ENCODE peak calls at places on chromosomes 4 and X, in eight cellular contexts. One of them, this sample, is unnamed.
A peak's percentile ranks its signal among the peaks of the same experiment; 100 is the strongest.

GRCh38 chr4:184899261-184900134 is 73.7 kb upstream of the ACSL1 start:
- DNase-seq in mesendoderm: no peak
- DNase-seq in heart left ventricle: no peak
- DNase-seq in transverse colon: peak; percentile 39
- DNase-seq in thoracic aorta: no peak
- DNase-seq in gastrocnemius medialis: peak; percentile 60
- DNase-seq in PC-3: peak; percentile 54
- DNase-seq in SJSA1: no peak
- DNase-seq in this sample: peak; percentile 20

GRCh38 chrX:140664939-140665338 is 44.6 kb upstream of the LINC00632 start:
- DNase-seq in mesendoderm: peak; percentile 11
- DNase-seq in heart left ventricle: no peak
- DNase-seq in transverse colon: no peak
- DNase-seq in thoracic aorta: no peak
- DNase-seq in gastrocnemius medialis: no peak
- DNase-seq in PC-3: peak; percentile 35
- DNase-seq in SJSA1: no peak
- DNase-seq in this sample: no peak

GRCh38 chr4:107896158-107896645 is 35.1 kb upstream of the CYP2U1 start:
- DNase-seq in mesendoderm: no peak
- DNase-seq in heart left ventricle: no peak
- DNase-seq in transverse colon: no peak
- DNase-seq in thoracic aorta: no peak
- DNase-seq in gastrocnemius medialis: no peak
- DNase-seq in PC-3: peak; percentile 92
- DNase-seq in SJSA1: peak; percentile 94
- DNase-seq in this sample: peak; percentile 24

GRCh38 chrX:112367065-112367464 is 284.5 kb upstream of the TRPC5 start:
- DNase-seq in mesendoderm: no peak
- DNase-seq in heart left ventricle: no peak
- DNase-seq in transverse colon: no peak
- DNase-seq in thoracic aorta: no peak
- DNase-seq in gastrocnemius medialis: no peak
- DNase-seq in PC-3: no peak
- DNase-seq in SJSA1: no peak
- DNase-seq in this sample: no peak

GRCh38 chr4:2802618-2803531 is 10.0 kb downstream of the SH3BP2 start:
- DNase-seq in mesendoderm: no peak
- DNase-seq in heart left ventricle: no peak
- DNase-seq in transverse colon: peak; percentile 7
- DNase-seq in thoracic aorta: no peak
- DNase-seq in gastrocnemius medialis: peak; percentile 8
- DNase-seq in PC-3: no peak
- DNase-seq in SJSA1: no peak
- DNase-seq in this sample: no peak

GRCh38 chr4:158819942-158820786 is 51.3 kb downstream of the FNIP2 start:
- DNase-seq in mesendoderm: no peak
- DNase-seq in heart left ventricle: no peak
- DNase-seq in transverse colon: no peak
- DNase-seq in thoracic aorta: no peak
- DNase-seq in gastrocnemius medialis: no peak
- DNase-seq in PC-3: peak; percentile 19
- DNase-seq in SJSA1: peak; percentile 47
- DNase-seq in this sample: no peak

GRCh38 chr4:83731609-83732008 is 195.7 kb downstream of the GPAT3 start:
- DNase-seq in mesendoderm: no peak
- DNase-seq in heart left ventricle: no peak
- DNase-seq in transverse colon: no peak
- DNase-seq in thoracic aorta: no peak
- DNase-seq in gastrocnemius medialis: no peak
- DNase-seq in PC-3: peak; percentile 63
- DNase-seq in SJSA1: no peak
- DNase-seq in this sample: peak; percentile 3

GRCh38 chr4:51831133-51831532 is 11.8 kb upstream of the DCUN1D4 start:
- DNase-seq in mesendoderm: peak; percentile 77
- DNase-seq in heart left ventricle: peak; percentile 51
- DNase-seq in transverse colon: peak; percentile 74
- DNase-seq in thoracic aorta: no peak
- DNase-seq in gastrocnemius medialis: peak; percentile 64
- DNase-seq in PC-3: peak; percentile 82
- DNase-seq in SJSA1: peak; percentile 23
- DNase-seq in this sample: peak; percentile 74

GRCh38 chr4:94574616-94575015 is 122.9 kb downstream of the PDLIM5 start:
- DNase-seq in mesendoderm: no peak
- DNase-seq in heart left ventricle: no peak
- DNase-seq in transverse colon: no peak
- DNase-seq in thoracic aorta: no peak
- DNase-seq in gastrocnemius medialis: no peak
- DNase-seq in PC-3: no peak
- DNase-seq in SJSA1: no peak
- DNase-seq in this sample: no peak

GRCh38 chr4:5952286-5953002 is 59.6 kb upstream of the CRMP1 start:
- DNase-seq in mesendoderm: no peak
- DNase-seq in heart left ventricle: no peak
- DNase-seq in transverse colon: no peak
- DNase-seq in thoracic aorta: no peak
- DNase-seq in gastrocnemius medialis: no peak
- DNase-seq in PC-3: no peak
- DNase-seq in SJSA1: no peak
- DNase-seq in this sample: no peak

GRCh38 chrX:136146614-136147319 is 566 bp upstream of the FHL1 start:
- DNase-seq in mesendoderm: no peak
- DNase-seq in heart left ventricle: peak; percentile 35
- DNase-seq in transverse colon: no peak
- DNase-seq in thoracic aorta: no peak
- DNase-seq in gastrocnemius medialis: no peak
- DNase-seq in PC-3: peak; percentile 7
- DNase-seq in SJSA1: peak; percentile 3
- DNase-seq in this sample: no peak

GRCh38 chr4:84492737-84493091 is 6.4 kb downstream of the NKX6-1 start:
- DNase-seq in mesendoderm: no peak
- DNase-seq in heart left ventricle: no peak
- DNase-seq in transverse colon: no peak
- DNase-seq in thoracic aorta: no peak
- DNase-seq in gastrocnemius medialis: no peak
- DNase-seq in PC-3: no peak
- DNase-seq in SJSA1: no peak
- DNase-seq in this sample: no peak

GRCh38 chr4:118814901-118815300 is 21.0 kb downstream of the SEC24D start:
- DNase-seq in mesendoderm: no peak
- DNase-seq in heart left ventricle: no peak
- DNase-seq in transverse colon: no peak
- DNase-seq in thoracic aorta: no peak
- DNase-seq in gastrocnemius medialis: no peak
- DNase-seq in PC-3: no peak
- DNase-seq in SJSA1: no peak
- DNase-seq in this sample: no peak

GRCh38 chrX:21960569-21960968 is 20.1 kb downstream of the SMS start:
- DNase-seq in mesendoderm: no peak
- DNase-seq in heart left ventricle: no peak
- DNase-seq in transverse colon: no peak
- DNase-seq in thoracic aorta: no peak
- DNase-seq in gastrocnemius medialis: no peak
- DNase-seq in PC-3: no peak
- DNase-seq in SJSA1: no peak
- DNase-seq in this sample: no peak

GRCh38 chrX:21959362-21960051 is 19.0 kb downstream of the SMS start:
- DNase-seq in mesendoderm: no peak
- DNase-seq in heart left ventricle: no peak
- DNase-seq in transverse colon: no peak
- DNase-seq in thoracic aorta: no peak
- DNase-seq in gastrocnemius medialis: no peak
- DNase-seq in PC-3: no peak
- DNase-seq in SJSA1: no peak
- DNase-seq in this sample: no peak

GRCh38 chrX:21956783-21957182 is 16.3 kb downstream of the SMS start:
- DNase-seq in mesendoderm: no peak
- DNase-seq in heart left ventricle: no peak
- DNase-seq in transverse colon: no peak
- DNase-seq in thoracic aorta: no peak
- DNase-seq in gastrocnemius medialis: no peak
- DNase-seq in PC-3: no peak
- DNase-seq in SJSA1: no peak
- DNase-seq in this sample: no peak

GRCh38 chrX:21958187-21958586 is 17.7 kb downstream of the SMS start:
- DNase-seq in mesendoderm: no peak
- DNase-seq in heart left ventricle: no peak
- DNase-seq in transverse colon: no peak
- DNase-seq in thoracic aorta: no peak
- DNase-seq in gastrocnemius medialis: no peak
- DNase-seq in PC-3: no peak
- DNase-seq in SJSA1: no peak
- DNase-seq in this sample: no peak

GRCh38 chrX:21958888-21959287 is 18.4 kb downstream of the SMS start:
- DNase-seq in mesendoderm: no peak
- DNase-seq in heart left ventricle: no peak
- DNase-seq in transverse colon: no peak
- DNase-seq in thoracic aorta: no peak
- DNase-seq in gastrocnemius medialis: no peak
- DNase-seq in PC-3: no peak
- DNase-seq in SJSA1: no peak
- DNase-seq in this sample: no peak
- H3K4me1 ChIP-seq in mesendoderm: no peaks in the 10 kb centered on the region
- H3K4me1 ChIP-seq in heart left ventricle: no peaks in the 10 kb centered on the region
- H3K4me1 ChIP-seq in transverse colon: no peaks in the 10 kb centered on the region
- H3K4me1 ChIP-seq in thoracic aorta: no peaks in the 10 kb centered on the region
- H3K4me1 ChIP-seq in gastrocnemius medialis: peaks cover 16% of the 10 kb centered on the region
- H3K4me1 ChIP-seq in PC-3: peaks cover 19% of the 10 kb centered on the region
- H3K4me1 ChIP-seq in SJSA1: no peaks in the 10 kb centered on the region
- H3K4me1 ChIP-seq in this sample: no peaks in the 10 kb centered on the region

DNA sequence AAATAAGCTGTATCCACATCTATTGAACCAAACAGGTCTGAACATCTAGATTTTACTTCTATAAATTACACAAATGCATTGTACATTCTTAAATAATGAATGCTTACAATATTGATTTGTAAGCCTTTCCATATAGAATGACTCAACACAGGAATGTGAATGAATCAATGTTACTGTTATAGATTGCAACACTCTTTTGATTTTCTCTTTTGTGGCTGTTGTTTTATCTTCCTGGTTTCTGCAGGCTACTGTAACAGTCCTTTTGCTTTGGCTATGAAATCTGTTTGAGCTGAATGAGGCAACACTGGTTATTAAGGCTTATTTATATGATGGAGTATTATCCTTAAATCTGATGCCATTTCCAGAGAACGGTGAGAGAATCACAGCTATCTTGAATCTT is 49.5 kb downstream of the GPR50 start:
- DNase-seq in mesendoderm: no peak
- DNase-seq in heart left ventricle: no peak
- DNase-seq in transverse colon: no peak
- DNase-seq in thoracic aorta: no peak
- DNase-seq in gastrocnemius medialis: no peak
- DNase-seq in PC-3: peak; percentile 20
- DNase-seq in SJSA1: no peak
- DNase-seq in this sample: no peak
- H3K27me3 ChIP-seq in mesendoderm: no peaks in the 10 kb centered on the region
- H3K27me3 ChIP-seq in heart left ventricle: no peaks in the 10 kb centered on the region
- H3K27me3 ChIP-seq in transverse colon: no peaks in the 10 kb centered on the region
- H3K27me3 ChIP-seq in thoracic aorta: no peaks in the 10 kb centered on the region
- H3K27me3 ChIP-seq in gastrocnemius medialis: no peaks in the 10 kb centered on the region
- H3K27me3 ChIP-seq in PC-3: peaks cover 13% of the 10 kb centered on the region
- H3K27me3 ChIP-seq in SJSA1: no peaks in the 10 kb centered on the region
- H3K27me3 ChIP-seq in this sample: no peaks in the 10 kb centered on the region

GRCh38 chr4:146110847-146111485 is 64.6 kb upstream of the LSM6 start:
- DNase-seq in mesendoderm: no peak
- DNase-seq in heart left ventricle: no peak
- DNase-seq in transverse colon: no peak
- DNase-seq in thoracic aorta: no peak
- DNase-seq in gastrocnemius medialis: no peak
- DNase-seq in PC-3: no peak
- DNase-seq in SJSA1: no peak
- DNase-seq in this sample: peak; percentile 60

GRCh38 chr4:146113171-146113570 is 62.3 kb upstream of the LSM6 start:
- DNase-seq in mesendoderm: no peak
- DNase-seq in heart left ventricle: no peak
- DNase-seq in transverse colon: no peak
- DNase-seq in thoracic aorta: no peak
- DNase-seq in gastrocnemius medialis: no peak
- DNase-seq in PC-3: no peak
- DNase-seq in SJSA1: no peak
- DNase-seq in this sample: no peak

GRCh38 chr4:146114066-146114465 is 61.5 kb upstream of the LSM6 start:
- DNase-seq in mesendoderm: no peak
- DNase-seq in heart left ventricle: no peak
- DNase-seq in transverse colon: no peak
- DNase-seq in thoracic aorta: no peak
- DNase-seq in gastrocnemius medialis: no peak
- DNase-seq in PC-3: no peak
- DNase-seq in SJSA1: no peak
- DNase-seq in this sample: no peak

GRCh38 chr4:146107587-146107986 is 67.9 kb upstream of the LSM6 start:
- DNase-seq in mesendoderm: no peak
- DNase-seq in heart left ventricle: no peak
- DNase-seq in transverse colon: no peak
- DNase-seq in thoracic aorta: no peak
- DNase-seq in gastrocnemius medialis: no peak
- DNase-seq in PC-3: no peak
- DNase-seq in SJSA1: no peak
- DNase-seq in this sample: peak; percentile 54

DNA sequence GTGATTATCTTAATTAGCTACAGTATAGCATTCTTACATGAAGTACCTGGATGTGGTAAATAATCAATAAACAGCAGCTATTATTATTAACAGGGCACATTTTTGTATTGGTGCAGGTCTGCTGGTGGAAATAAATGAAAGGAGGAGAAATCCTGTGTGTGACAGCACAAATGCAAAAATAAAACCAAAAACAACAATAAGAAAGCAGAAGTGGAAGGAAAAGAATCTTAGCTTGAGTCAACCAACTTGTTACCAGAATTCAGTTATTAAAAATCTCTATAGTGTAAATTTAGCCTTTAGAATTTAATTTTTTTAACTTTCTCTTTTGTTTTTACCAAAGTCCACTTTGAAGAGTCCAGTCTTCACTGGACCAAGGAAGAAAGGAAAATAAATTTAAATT is 63.1 kb upstream of the LSM6 start:
- DNase-seq in mesendoderm: no peak
- DNase-seq in heart left ventricle: no peak
- DNase-seq in transverse colon: no peak
- DNase-seq in thoracic aorta: no peak
- DNase-seq in gastrocnemius medialis: no peak
- DNase-seq in PC-3: no peak
- DNase-seq in SJSA1: no peak
- DNase-seq in this sample: no peak
- H3K4me1 ChIP-seq in mesendoderm: no peaks in the 10 kb centered on the region
- H3K4me1 ChIP-seq in heart left ventricle: no peaks in the 10 kb centered on the region
- H3K4me1 ChIP-seq in transverse colon: no peaks in the 10 kb centered on the region
- H3K4me1 ChIP-seq in thoracic aorta: no peaks in the 10 kb centered on the region
- H3K4me1 ChIP-seq in gastrocnemius medialis: no peaks in the 10 kb centered on the region
- H3K4me1 ChIP-seq in PC-3: no peaks in the 10 kb centered on the region
- H3K4me1 ChIP-seq in SJSA1: no peaks in the 10 kb centered on the region
- H3K4me1 ChIP-seq in this sample: no peaks in the 10 kb centered on the region

DNA sequence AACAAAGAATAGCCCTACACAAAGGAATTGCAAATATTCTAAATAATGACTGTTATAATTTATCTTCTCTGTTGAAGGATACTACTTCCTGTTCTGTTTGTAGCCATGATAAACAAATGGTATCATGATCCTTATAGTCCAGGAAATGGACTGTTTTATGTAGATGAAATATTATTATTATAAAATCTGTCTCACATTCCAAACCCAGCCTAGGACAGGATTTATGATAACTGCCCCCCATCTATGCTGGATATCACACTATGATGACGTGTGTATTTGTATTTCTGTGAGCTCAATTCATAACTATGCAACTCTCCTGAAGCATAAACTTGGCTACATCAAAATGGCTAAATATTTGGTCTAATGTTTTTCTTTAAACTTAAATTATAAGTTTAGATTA is 21.3 kb downstream of the DMD start:
- DNase-seq in mesendoderm: no peak
- DNase-seq in heart left ventricle: no peak
- DNase-seq in transverse colon: no peak
- DNase-seq in thoracic aorta: no peak
- DNase-seq in gastrocnemius medialis: no peak
- DNase-seq in PC-3: no peak
- DNase-seq in SJSA1: no peak
- DNase-seq in this sample: no peak
- H3K27me3 ChIP-seq in mesendoderm: no peaks in the 10 kb centered on the region
- H3K27me3 ChIP-seq in heart left ventricle: no peaks in the 10 kb centered on the region
- H3K27me3 ChIP-seq in transverse colon: no peaks in the 10 kb centered on the region
- H3K27me3 ChIP-seq in thoracic aorta: no peaks in the 10 kb centered on the region
- H3K27me3 ChIP-seq in gastrocnemius medialis: no peaks in the 10 kb centered on the region
- H3K27me3 ChIP-seq in PC-3: no peaks in the 10 kb centered on the region
- H3K27me3 ChIP-seq in SJSA1: no peaks in the 10 kb centered on the region
- H3K27me3 ChIP-seq in this sample: no peaks in the 10 kb centered on the region

This sample was measured in small intestine.